ENCODE peak calls at places on chromosomes 5 and 9, in eight cellular contexts. One of them, this sample, is unnamed.

GRCh38 chr5:153719324-153719723 is 228.9 kb downstream of the GRIA1 start:
- DNase-seq in A549: no peak
- DNase-seq in heart right ventricle: no peak
- DNase-seq in BE2C: no peak
- DNase-seq in CD8-positive, alpha-beta memory T cell: no peak
- DNase-seq in psoas muscle: no peak
- DNase-seq in left lung: no peak
- DNase-seq in effector memory CD4-positive, alpha-beta T cell: no peak
- DNase-seq in this sample: no peak

GRCh38 chr9:73230257-73230656 is 78.6 kb downstream of the ANXA1 start:
- DNase-seq in CD8-positive, alpha-beta memory T cell: no peak
- DNase-seq in heart right ventricle: no peak
- DNase-seq in effector memory CD4-positive, alpha-beta T cell: no peak
- DNase-seq in A549: no peak
- DNase-seq in BE2C: no peak
- DNase-seq in left lung: no peak
- DNase-seq in psoas muscle: no peak
- DNase-seq in this sample: no peak

GRCh38 chr9:131986576-131986975 is 93.1 kb downstream of the MED27 start:
- DNase-seq in CD8-positive, alpha-beta memory T cell: no peak
- DNase-seq in left lung: no peak
- DNase-seq in heart right ventricle: no peak
- DNase-seq in effector memory CD4-positive, alpha-beta T cell: no peak
- DNase-seq in BE2C: no peak
- DNase-seq in A549: no peak
- DNase-seq in psoas muscle: no peak
- DNase-seq in this sample: no peak

GRCh38 chr5:3301316-3301715 is 294.3 kb upstream of the IRX1 start:
- DNase-seq in CD8-positive, alpha-beta memory T cell: no peak
- DNase-seq in psoas muscle: no peak
- DNase-seq in heart right ventricle: no peak
- DNase-seq in BE2C: no peak
- DNase-seq in left lung: no peak
- DNase-seq in A549: no peak
- DNase-seq in effector memory CD4-positive, alpha-beta T cell: no peak
- DNase-seq in this sample: no peak

GRCh38 chr5:15566306-15566705 is 66.3 kb downstream of the FBXL7 start:
- DNase-seq in heart right ventricle: no peak
- DNase-seq in effector memory CD4-positive, alpha-beta T cell: no peak
- DNase-seq in left lung: no peak
- DNase-seq in A549: no peak
- DNase-seq in psoas muscle: no peak
- DNase-seq in CD8-positive, alpha-beta memory T cell: no peak
- DNase-seq in BE2C: no peak
- DNase-seq in this sample: no peak

GRCh38 chr5:1039210-1039548 is 30.6 kb downstream of the NKD2 start:
- DNase-seq in left lung: no peak
- DNase-seq in psoas muscle: no peak
- DNase-seq in CD8-positive, alpha-beta memory T cell: no peak
- DNase-seq in heart right ventricle: peak; percentile 6
- DNase-seq in A549: no peak
- DNase-seq in effector memory CD4-positive, alpha-beta T cell: no peak
- DNase-seq in BE2C: no peak
- DNase-seq in this sample: no peak

GRCh38 chr5:62720036-62720441 is 141.4 kb downstream of the LRRC70 start:
- DNase-seq in effector memory CD4-positive, alpha-beta T cell: no peak
- DNase-seq in A549: peak; percentile 36
- DNase-seq in left lung: no peak
- DNase-seq in CD8-positive, alpha-beta memory T cell: no peak
- DNase-seq in heart right ventricle: no peak
- DNase-seq in psoas muscle: no peak
- DNase-seq in BE2C: peak; percentile 40
- DNase-seq in this sample: no peak

GRCh38 chr5:31097851-31098250 is 95.6 kb upstream of the CDH6 start:
- DNase-seq in heart right ventricle: no peak
- DNase-seq in left lung: no peak
- DNase-seq in effector memory CD4-positive, alpha-beta T cell: no peak
- DNase-seq in BE2C: no peak
- DNase-seq in A549: no peak
- DNase-seq in CD8-positive, alpha-beta memory T cell: no peak
- DNase-seq in psoas muscle: no peak
- DNase-seq in this sample: no peak

GRCh38 chr5:115579747-115580173 is 22.5 kb downstream of the TICAM2 start:
- DNase-seq in left lung: no peak
- DNase-seq in CD8-positive, alpha-beta memory T cell: no peak
- DNase-seq in A549: no peak
- DNase-seq in effector memory CD4-positive, alpha-beta T cell: no peak
- DNase-seq in psoas muscle: no peak
- DNase-seq in heart right ventricle: no peak
- DNase-seq in BE2C: no peak
- DNase-seq in this sample: no peak

GRCh38 chr5:85069659-85070640 is 685.3 kb upstream of the EDIL3 start:
- DNase-seq in CD8-positive, alpha-beta memory T cell: no peak
- DNase-seq in effector memory CD4-positive, alpha-beta T cell: no peak
- DNase-seq in psoas muscle: no peak
- DNase-seq in heart right ventricle: no peak
- DNase-seq in BE2C: no peak
- DNase-seq in A549: no peak
- DNase-seq in left lung: peak; percentile 42
- DNase-seq in this sample: no peak

GRCh38 chr5:107104774-107105050 is 566.0 kb downstream of the EFNA5 start:
- DNase-seq in heart right ventricle: no peak
- DNase-seq in psoas muscle: no peak
- DNase-seq in A549: peak; percentile 44
- DNase-seq in left lung: no peak
- DNase-seq in CD8-positive, alpha-beta memory T cell: no peak
- DNase-seq in BE2C: no peak
- DNase-seq in effector memory CD4-positive, alpha-beta T cell: no peak
- DNase-seq in this sample: no peak

GRCh38 chr5:154962494-154962893 is 21.6 kb downstream of the MRPL22 start:
- DNase-seq in BE2C: no peak
- DNase-seq in effector memory CD4-positive, alpha-beta T cell: no peak
- DNase-seq in heart right ventricle: no peak
- DNase-seq in CD8-positive, alpha-beta memory T cell: no peak
- DNase-seq in psoas muscle: no peak
- DNase-seq in left lung: no peak
- DNase-seq in A549: peak; percentile 16
- DNase-seq in this sample: no peak

GRCh38 chr5:2917093-2917492 is 165.6 kb upstream of the IRX2 start:
- DNase-seq in heart right ventricle: no peak
- DNase-seq in A549: no peak
- DNase-seq in BE2C: no peak
- DNase-seq in psoas muscle: no peak
- DNase-seq in left lung: no peak
- DNase-seq in CD8-positive, alpha-beta memory T cell: no peak
- DNase-seq in effector memory CD4-positive, alpha-beta T cell: no peak
- DNase-seq in this sample: no peak

GRCh38 chr5:88819332-88819999 is 63.5 kb downstream of the MEF2C start:
- DNase-seq in BE2C: no peak
- DNase-seq in left lung: no peak
- DNase-seq in heart right ventricle: no peak
- DNase-seq in effector memory CD4-positive, alpha-beta T cell: no peak
- DNase-seq in psoas muscle: no peak
- DNase-seq in A549: no peak
- DNase-seq in CD8-positive, alpha-beta memory T cell: no peak
- DNase-seq in this sample: no peak

GRCh38 chr5:96324708-96325107 is 108.3 kb downstream of the PCSK1 start:
- DNase-seq in psoas muscle: no peak
- DNase-seq in A549: peak; percentile 63
- DNase-seq in CD8-positive, alpha-beta memory T cell: no peak
- DNase-seq in effector memory CD4-positive, alpha-beta T cell: no peak
- DNase-seq in heart right ventricle: no peak
- DNase-seq in BE2C: no peak
- DNase-seq in left lung: no peak
- DNase-seq in this sample: no peak

GRCh38 chr5:180169246-180170110 is 39.5 kb downstream of the RASGEF1C start:
- DNase-seq in BE2C: no peak
- DNase-seq in left lung: no peak
- DNase-seq in psoas muscle: no peak
- DNase-seq in effector memory CD4-positive, alpha-beta T cell: no peak
- DNase-seq in CD8-positive, alpha-beta memory T cell: no peak
- DNase-seq in heart right ventricle: no peak
- DNase-seq in A549: no peak
- DNase-seq in this sample: no peak

GRCh38 chr5:9888517-9888916 is 258.4 kb upstream of the TAS2R1 start:
- DNase-seq in heart right ventricle: no peak
- DNase-seq in left lung: no peak
- DNase-seq in A549: no peak
- DNase-seq in CD8-positive, alpha-beta memory T cell: no peak
- DNase-seq in BE2C: no peak
- DNase-seq in effector memory CD4-positive, alpha-beta T cell: no peak
- DNase-seq in psoas muscle: no peak
- DNase-seq in this sample: no peak

GRCh38 chr5:89105171-89105695 is 222.2 kb upstream of the MEF2C start:
- DNase-seq in A549: no peak
- DNase-seq in effector memory CD4-positive, alpha-beta T cell: no peak
- DNase-seq in left lung: no peak
- DNase-seq in psoas muscle: no peak
- DNase-seq in heart right ventricle: no peak
- DNase-seq in BE2C: no peak
- DNase-seq in CD8-positive, alpha-beta memory T cell: no peak
- DNase-seq in this sample: no peak

GRCh38 chr5:148939676-148940075 is 113.3 kb downstream of the ADRB2 start:
- DNase-seq in effector memory CD4-positive, alpha-beta T cell: no peak
- DNase-seq in left lung: no peak
- DNase-seq in CD8-positive, alpha-beta memory T cell: no peak
- DNase-seq in BE2C: no peak
- DNase-seq in heart right ventricle: no peak
- DNase-seq in A549: peak; percentile 19
- DNase-seq in psoas muscle: no peak
- DNase-seq in this sample: no peak

GRCh38 chr9:133734600-133735414 is 3.3 kb downstream of the SARDH start:
- DNase-seq in heart right ventricle: no peak
- DNase-seq in effector memory CD4-positive, alpha-beta T cell: no peak
- DNase-seq in A549: no peak
- DNase-seq in BE2C: no peak
- DNase-seq in psoas muscle: no peak
- DNase-seq in CD8-positive, alpha-beta memory T cell: no peak
- DNase-seq in left lung: peak; percentile 59
- DNase-seq in this sample: no peak

GRCh38 chr9:77514886-77515711 is 133.0 kb downstream of the GNA14 start:
- DNase-seq in effector memory CD4-positive, alpha-beta T cell: no peak
- DNase-seq in psoas muscle: no peak
- DNase-seq in CD8-positive, alpha-beta memory T cell: no peak
- DNase-seq in heart right ventricle: no peak
- DNase-seq in BE2C: no peak
- DNase-seq in left lung: no peak
- DNase-seq in A549: peak; percentile 59
- DNase-seq in this sample: no peak

GRCh38 chr9:10703139-10703538 is 90.3 kb upstream of the PTPRD start:
- DNase-seq in psoas muscle: no peak
- DNase-seq in BE2C: no peak
- DNase-seq in effector memory CD4-positive, alpha-beta T cell: no peak
- DNase-seq in A549: no peak
- DNase-seq in heart right ventricle: no peak
- DNase-seq in left lung: no peak
- DNase-seq in CD8-positive, alpha-beta memory T cell: no peak
- DNase-seq in this sample: no peak

DNA sequence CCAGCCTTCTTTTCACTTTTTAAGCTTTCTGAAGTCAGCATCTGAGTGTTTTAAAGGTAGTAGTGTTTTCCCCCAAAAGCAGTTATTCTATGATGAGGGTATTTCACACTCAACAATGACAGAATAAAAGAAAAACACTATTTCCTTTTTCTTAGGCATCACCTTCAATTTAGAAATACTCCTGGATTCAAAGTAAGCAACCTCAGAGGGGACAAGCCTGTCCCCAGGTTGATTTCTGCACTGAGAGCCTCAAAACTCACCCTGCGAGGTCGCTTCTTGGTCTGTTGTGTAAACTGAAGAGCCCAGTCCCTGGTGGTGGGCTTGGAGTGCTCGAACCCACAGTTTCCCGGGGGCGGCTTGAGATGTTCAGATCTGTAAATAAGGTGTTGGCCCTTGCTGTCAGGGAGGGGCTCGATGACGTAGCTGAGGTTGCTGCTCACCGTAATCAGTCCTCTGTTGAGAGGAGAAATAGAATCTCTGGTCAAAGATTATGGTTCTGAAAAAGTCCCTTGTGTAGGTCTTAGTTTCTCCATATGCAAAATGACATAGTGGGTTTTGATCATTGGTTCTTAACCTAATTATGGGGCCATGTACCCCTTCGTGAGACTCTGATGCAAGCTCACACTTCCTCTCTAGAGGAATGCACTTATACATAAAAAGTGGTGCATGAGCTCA is 55.9 kb downstream of the ADAM19 start:
- DNase-seq in psoas muscle: no peak
- DNase-seq in BE2C: no peak
- DNase-seq in left lung: no peak
- DNase-seq in A549: no peak
- DNase-seq in CD8-positive, alpha-beta memory T cell: no peak
- DNase-seq in heart right ventricle: no peak
- DNase-seq in effector memory CD4-positive, alpha-beta T cell: no peak
- DNase-seq in this sample: no peak
- H3K4me1 ChIP-seq in psoas muscle: peaks cover 16% of the 10 kb centered on the region
- H3K4me1 ChIP-seq in BE2C: no peaks in the 10 kb centered on the region
- H3K4me1 ChIP-seq in left lung: peaks cover 17% of the 10 kb centered on the region
- H3K4me1 ChIP-seq in A549: peaks cover 29% of the 10 kb centered on the region
- H3K4me1 ChIP-seq in CD8-positive, alpha-beta memory T cell: no peaks in the 10 kb centered on the region
- H3K4me1 ChIP-seq in heart right ventricle: peaks cover 21% of the 10 kb centered on the region
- H3K4me1 ChIP-seq in effector memory CD4-positive, alpha-beta T cell: peaks cover 5% of the 10 kb centered on the region
- H3K4me1 ChIP-seq in this sample: no peaks in the 10 kb centered on the region

GRCh38 chr9:34876096-34876495 is 82.0 kb upstream of the PHF24 start:
- DNase-seq in heart right ventricle: no peak
- DNase-seq in A549: no peak
- DNase-seq in BE2C: no peak
- DNase-seq in effector memory CD4-positive, alpha-beta T cell: no peak
- DNase-seq in psoas muscle: no peak
- DNase-seq in CD8-positive, alpha-beta memory T cell: no peak
- DNase-seq in left lung: no peak
- DNase-seq in this sample: no peak
- H3K4me1 ChIP-seq in heart right ventricle: no peaks in the 10 kb centered on the region
- H3K4me1 ChIP-seq in A549: no peaks in the 10 kb centered on the region
- H3K4me1 ChIP-seq in BE2C: no peaks in the 10 kb centered on the region
- H3K4me1 ChIP-seq in effector memory CD4-positive, alpha-beta T cell: no peaks in the 10 kb centered on the region
- H3K4me1 ChIP-seq in psoas muscle: no peaks in the 10 kb centered on the region
- H3K4me1 ChIP-seq in CD8-positive, alpha-beta memory T cell: no peaks in the 10 kb centered on the region
- H3K4me1 ChIP-seq in left lung: no peaks in the 10 kb centered on the region
- H3K4me1 ChIP-seq in this sample: no peaks in the 10 kb centered on the region

DNA sequence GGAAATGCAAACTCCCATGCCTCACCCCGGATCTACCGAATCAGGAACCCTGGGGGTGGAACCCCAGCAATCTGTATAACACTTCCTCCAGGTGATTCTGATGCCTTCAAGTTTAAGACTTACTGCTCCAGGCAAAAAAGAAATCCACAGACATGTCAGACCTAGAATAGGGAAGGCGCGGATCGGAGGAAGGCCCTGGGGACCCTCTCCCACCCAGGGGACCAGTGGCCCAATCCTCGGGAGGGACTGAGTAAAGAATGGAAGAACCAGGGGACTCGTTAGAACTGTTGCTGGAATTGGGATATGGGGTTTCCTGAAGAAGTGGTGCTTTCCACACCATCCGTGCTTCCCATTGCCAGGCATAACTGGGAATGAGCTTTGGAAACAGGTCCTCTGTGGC is 63.8 kb upstream of the SLC25A51 start:
- DNase-seq in BE2C: no peak
- DNase-seq in effector memory CD4-positive, alpha-beta T cell: no peak
- DNase-seq in A549: no peak
- DNase-seq in heart right ventricle: no peak
- DNase-seq in psoas muscle: no peak
- DNase-seq in CD8-positive, alpha-beta memory T cell: no peak
- DNase-seq in left lung: no peak
- DNase-seq in this sample: no peak
- H3K4me1 ChIP-seq in BE2C: peaks cover 4% of the 10 kb centered on the region
- H3K4me1 ChIP-seq in effector memory CD4-positive, alpha-beta T cell: no peaks in the 10 kb centered on the region
- H3K4me1 ChIP-seq in A549: peaks cover 96% of the 10 kb centered on the region
- H3K4me1 ChIP-seq in heart right ventricle: peaks cover 12% of the 10 kb centered on the region
- H3K4me1 ChIP-seq in psoas muscle: peaks cover 17% of the 10 kb centered on the region
- H3K4me1 ChIP-seq in CD8-positive, alpha-beta memory T cell: no peaks in the 10 kb centered on the region
- H3K4me1 ChIP-seq in left lung: peaks cover 61% of the 10 kb centered on the region
- H3K4me1 ChIP-seq in this sample: no peaks in the 10 kb centered on the region

GRCh38 chr5:14187660-14188059 is 44.5 kb downstream of the TRIO start:
- DNase-seq in A549: peak; percentile 63
- DNase-seq in BE2C: no peak
- DNase-seq in CD8-positive, alpha-beta memory T cell: no peak
- DNase-seq in left lung: no peak
- DNase-seq in heart right ventricle: no peak
- DNase-seq in effector memory CD4-positive, alpha-beta T cell: no peak
- DNase-seq in psoas muscle: no peak
- DNase-seq in this sample: no peak
- H3K4me1 ChIP-seq in A549: peaks cover 93% of the 10 kb centered on the region
- H3K4me1 ChIP-seq in BE2C: peaks cover 34% of the 10 kb centered on the region
- H3K4me1 ChIP-seq in CD8-positive, alpha-beta memory T cell: no peaks in the 10 kb centered on the region
- H3K4me1 ChIP-seq in left lung: peaks cover 80% of the 10 kb centered on the region
- H3K4me1 ChIP-seq in heart right ventricle: peaks cover 60% of the 10 kb centered on the region
- H3K4me1 ChIP-seq in effector memory CD4-positive, alpha-beta T cell: no peaks in the 10 kb centered on the region
- H3K4me1 ChIP-seq in psoas muscle: peaks cover 93% of the 10 kb centered on the region
- H3K4me1 ChIP-seq in this sample: no peaks in the 10 kb centered on the region